ENCODE peak calls at places on chromosomes 6 and 20, in four cellular contexts. Q, U, M and R are unnamed samples.

GRCh38 chr6:30990422-30991086 is 7.0 kb downstream of the MUC21 start:
- DNase-seq in U (no peak), M (no peak), Q (no peak), R (no peak)

GRCh38 chr20:46820682-46821081 is 74.0 kb upstream of the EYA2 start:
- DNase-seq in M (peak), U (peak), Q (no peak), R (no peak)

GRCh38 chr20:48752963-48753362 is 74.8 kb downstream of the PREX1 start:
- DNase-seq in Q (no peak), M (no peak), U (no peak), R (no peak)

GRCh38 chr20:15992564-15992963 is 580.7 kb downstream of the KIF16B start:
- DNase-seq in U (no peak), Q (no peak), M (no peak), R (no peak)

GRCh38 chr6:36616888-36617521 is 22.8 kb downstream of the SRSF3 start:
- DNase-seq in U (no peak), Q (no peak), M (peak), R (no peak)

GRCh38 chr6:68546620-68547019 is 88.5 kb upstream of the ADGRB3 start:
- DNase-seq in M (no peak), Q (no peak), U (no peak), R (no peak)

GRCh38 chr20:10492065-10492464 is 57.0 kb downstream of the SLX4IP start:
- DNase-seq in Q (peak), M (no peak), U (no peak), R (no peak)

GRCh38 chr20:37987602-37988290 is 45.5 kb downstream of the TTI1 start:
- DNase-seq in Q (no peak), M (no peak), U (no peak), R (no peak)

GRCh38 chr20:2839732-2840137 is 720 bp downstream of the PCED1A start:
- DNase-seq in M (no peak), Q (no peak), U (no peak), R (no peak)

GRCh38 chr6:45822864-45823263 is 192.8 kb downstream of the CLIC5 start:
- DNase-seq in M (no peak), Q (no peak), U (no peak), R (no peak)

GRCh38 chr6:43699564-43700186 is 12.1 kb upstream of the MRPS18A start:
- DNase-seq in U (peak), M (no peak), Q (no peak), R (no peak)

GRCh38 chr6:88823998-88824397 is 139.4 kb downstream of the RNGTT start:
- DNase-seq in U (peak), Q (no peak), M (no peak), R (no peak)

GRCh38 chr6:37021356-37022129 is 16.1 kb downstream of the FGD2 start:
- DNase-seq in Q (no peak), M (peak), U (peak), R (no peak)

DNA sequence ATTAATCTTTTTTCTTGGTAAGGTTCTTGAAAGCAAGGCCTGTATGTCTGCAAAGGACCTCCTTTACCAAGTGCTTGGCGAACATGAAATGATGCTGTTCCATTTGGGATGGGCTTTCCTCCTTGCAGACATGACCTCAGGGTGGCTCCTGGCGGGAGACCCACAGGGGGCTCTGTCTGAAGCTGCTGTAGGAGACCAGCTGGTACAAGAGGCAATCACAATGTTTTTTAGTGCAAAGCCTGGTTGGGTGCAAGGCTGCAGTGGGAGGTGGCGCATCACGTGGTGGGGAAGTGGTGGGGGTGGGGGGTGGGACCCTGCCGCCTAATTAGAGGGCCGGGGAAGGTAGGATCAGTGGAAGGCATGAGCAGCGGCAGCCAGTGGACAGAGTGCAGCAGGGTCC is 9.2 kb upstream of the ARMC2 start:
- DNase-seq in U (no peak), M (no peak), Q (no peak), R (no peak)
- TF ChIP-seq NR2C2 in U (no peak), M (no peak), Q (no peak), R (no peak)

DNA sequence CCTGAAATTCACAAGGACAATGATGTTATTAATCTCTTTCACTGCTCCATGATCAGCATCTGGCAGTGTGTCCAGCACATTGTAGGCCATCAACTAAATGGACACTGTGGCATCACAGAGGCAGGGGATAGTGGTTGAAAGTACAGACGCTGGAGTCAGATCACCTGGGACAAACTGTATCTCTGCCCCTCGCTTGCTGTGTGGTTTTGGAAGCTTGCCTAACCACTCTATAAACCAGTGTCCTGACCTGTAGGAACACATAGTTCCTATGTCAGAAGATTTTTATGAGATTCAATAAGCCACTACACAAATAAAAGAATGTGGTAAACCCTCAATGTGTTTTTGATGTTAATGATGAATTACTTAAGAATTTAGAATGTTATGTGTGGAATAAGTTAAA is 219.3 kb upstream of the RNF217 start:
- DNase-seq in U (no peak), M (no peak), Q (no peak), R (no peak)
- TF ChIP-seq NR2C2 in U (no peak), M (no peak), Q (no peak), R (no peak)

GRCh38 chr20:63419299-63419698 is 53.2 kb downstream of the KCNQ2 start:
- DNase-seq in M (no peak), U (no peak), Q (no peak), R (no peak)
- TF ChIP-seq NR2C2 in M (no peak), U (no peak), Q (no peak), R (no peak)

GRCh38 chr20:33842346-33842745 is 31.2 kb downstream of the CHMP4B start:
- DNase-seq in U (no peak), M (no peak), Q (no peak), R (no peak)

GRCh38 chr20:33848391-33848790 is 37.2 kb downstream of the CHMP4B start:
- DNase-seq in M (no peak), U (no peak), Q (no peak), R (no peak)

GRCh38 chr20:33843854-33844253 is 32.7 kb downstream of the CHMP4B start:
- DNase-seq in U (no peak), Q (no peak), M (no peak), R (no peak)

GRCh38 chr20:33850159-33850558 is 39.0 kb downstream of the CHMP4B start:
- DNase-seq in U (no peak), M (no peak), Q (no peak), R (no peak)

GRCh38 chr20:33846291-33846916 is 35.3 kb downstream of the CHMP4B start:
- DNase-seq in M (no peak), U (no peak), Q (peak), R (no peak)
- TF ChIP-seq NR2C2 in M (no peak), U (no peak), Q (no peak), R (no peak)

GRCh38 chr6:144652292-144652891 is 367.3 kb downstream of the UTRN start:
- DNase-seq in M (no peak), Q (no peak), U (peak), R (no peak)
- TF ChIP-seq NR2C2 in M (no peak), Q (no peak), U (peak), R (no peak)

DNA sequence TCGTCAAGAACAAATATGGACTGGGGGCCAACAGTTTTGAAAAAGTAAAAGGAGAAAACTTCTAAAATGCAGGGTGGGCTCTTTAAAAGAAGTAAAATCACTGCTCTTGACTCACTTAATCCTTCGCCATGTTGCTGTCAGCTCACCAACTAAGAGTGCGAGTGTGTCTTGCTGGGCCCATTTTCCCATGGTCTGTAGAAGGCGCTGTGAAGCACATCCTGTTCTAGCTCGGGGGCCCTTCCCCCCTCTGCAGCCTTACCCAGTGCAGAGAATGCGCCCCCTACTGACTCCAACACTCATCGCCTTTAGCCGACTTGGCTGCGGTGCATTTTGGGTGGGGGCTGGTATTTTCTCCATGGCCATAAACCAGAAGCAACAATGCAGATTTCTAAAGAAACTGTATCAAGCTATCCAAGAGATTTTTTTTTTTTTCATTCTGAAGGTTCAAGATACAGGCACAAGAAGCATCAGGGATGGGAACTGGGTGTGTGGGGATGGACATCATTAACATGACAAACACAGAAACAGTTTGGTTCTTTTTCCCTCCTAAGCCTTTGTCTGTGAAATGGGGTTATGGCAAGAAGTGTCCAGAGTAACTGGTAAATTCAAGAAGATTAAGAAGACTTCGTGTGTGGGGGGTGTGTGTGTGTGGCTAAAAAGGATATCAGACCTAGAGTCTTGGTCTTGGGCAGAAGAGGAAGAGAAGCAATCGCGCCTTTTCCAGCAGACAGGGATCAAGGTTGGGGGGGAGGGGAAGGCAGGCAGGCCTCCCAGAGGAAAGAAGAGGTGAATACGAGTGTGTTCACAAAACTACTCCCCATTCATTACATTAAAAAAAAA is 1.7 kb downstream of the ADNP start:
- DNase-seq in U (peak), Q (peak), M (peak), R (peak)
- TF ChIP-seq NR2C2 in U (peak), Q (no peak), M (no peak), R (no peak)

GRCh38 chr6:25454141-25454540 is 175.0 kb downstream of the CARMIL1 start:
- DNase-seq in U (no peak), M (no peak), Q (no peak), R (no peak)
- TF ChIP-seq NR2C2 in U (no peak), M (no peak), Q (no peak), R (no peak)

GRCh38 chr6:158487495-158487894 is 72.4 kb upstream of the TMEM181 start:
- DNase-seq in M (no peak), U (no peak), Q (no peak), R (no peak)

GRCh38 chr6:158485411-158485810 is 74.5 kb upstream of the TMEM181 start:
- DNase-seq in U (no peak), Q (no peak), M (no peak), R (no peak)

GRCh38 chr6:158488065-158488464 is 71.8 kb upstream of the TMEM181 start:
- DNase-seq in U (no peak), Q (no peak), M (no peak), R (no peak)

GRCh38 chr6:158492881-158493280 is 67.0 kb upstream of the TMEM181 start:
- DNase-seq in M (no peak), U (no peak), Q (no peak), R (no peak)

DNA sequence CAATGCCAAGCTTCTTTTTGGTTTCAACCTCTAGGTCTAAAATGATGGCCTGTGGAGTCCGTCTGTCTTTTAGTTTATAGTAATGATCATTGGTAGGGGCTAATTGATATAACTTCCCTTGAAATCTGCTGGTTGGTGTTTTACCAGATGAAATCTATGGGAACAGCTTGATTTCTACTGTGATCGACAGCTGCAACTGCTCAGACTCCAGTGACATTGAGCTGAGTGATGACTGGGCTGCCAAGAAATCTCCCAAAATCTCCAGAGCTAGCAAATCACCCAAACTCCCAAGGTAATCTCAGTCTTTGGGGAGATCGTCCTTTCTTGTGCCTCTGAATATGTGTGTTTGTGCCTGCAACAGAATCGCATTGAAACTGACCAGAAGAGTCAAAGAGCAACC is 70.5 kb upstream of the TMEM181 start:
- DNase-seq in Q (no peak), M (no peak), U (no peak), R (no peak)
- TF ChIP-seq NR2C2 in Q (no peak), M (no peak), U (no peak), R (no peak)

DNA sequence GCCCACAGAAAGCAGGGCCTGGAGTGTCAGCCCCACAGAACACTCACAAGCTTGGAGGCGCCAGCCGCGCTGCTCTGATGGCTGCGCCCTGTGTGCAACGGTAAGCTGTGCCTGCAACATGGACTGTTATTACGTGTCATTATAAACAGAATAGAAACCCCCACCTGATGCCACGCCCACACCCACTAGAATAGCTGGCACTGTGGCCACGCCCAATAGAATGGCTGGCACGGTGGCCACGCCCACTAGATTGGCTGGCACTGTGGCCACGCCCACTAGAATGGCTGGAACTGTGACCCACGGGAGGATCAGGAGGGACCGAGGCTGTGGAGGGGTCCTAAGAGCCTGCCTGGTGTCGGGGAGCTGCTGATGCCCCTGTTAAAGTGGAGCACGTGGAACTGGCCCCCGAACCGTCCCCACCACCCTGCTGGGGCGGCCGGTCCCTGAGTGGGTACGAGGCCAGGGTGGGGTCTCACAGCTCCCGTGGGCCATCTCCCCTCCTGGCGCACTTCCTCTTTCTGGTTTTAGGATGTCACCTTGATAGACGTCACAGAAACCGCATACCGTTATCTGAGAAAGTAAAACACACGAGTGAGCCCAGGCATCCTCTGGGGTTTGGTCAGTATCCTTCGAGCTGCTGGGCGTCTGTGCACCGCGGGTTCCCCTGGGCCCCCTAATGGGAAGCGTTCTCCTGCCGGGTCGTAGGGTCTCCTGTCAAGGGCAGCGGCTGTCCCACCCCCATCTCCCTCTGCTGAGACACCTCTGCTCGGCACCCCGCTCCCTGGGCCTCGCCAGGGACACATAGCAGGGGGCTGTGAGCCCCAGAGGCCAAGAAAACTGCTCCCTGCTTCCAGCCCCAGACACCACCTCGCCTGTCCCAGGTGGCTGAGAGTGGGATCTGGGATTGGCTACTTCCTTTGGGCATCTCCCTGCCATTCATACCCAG is 25.4 kb downstream of the SLC17A9 start:
- DNase-seq in M (no peak), Q (peak), U (no peak), R (peak)
- TF ChIP-seq NR2C2 in M (no peak), Q (no peak), U (no peak), R (no peak)

GRCh38 chr6:25315778-25316177 is 36.6 kb downstream of the CARMIL1 start:
- DNase-seq in M (no peak), Q (no peak), U (no peak), R (no peak)
- TF ChIP-seq NR2C2 in M (no peak), Q (no peak), U (no peak), R (no peak)